ENCODE peak calls at places on chromosomes 13 and 19, in nine cellular contexts. S, Y, I, W, N, A, F, Q and K are unnamed samples.

GRCh38 chr13:66558511-66558910 is 671.6 kb downstream of the PCDH9 start:
- DNase-seq in S (no peak), Y (no peak), I (no peak), W (no peak), N (no peak), A (no peak), F (no peak), Q (no peak), K (peak; percentile 13)

GRCh38 chr13:26469602-26470001 is 87.9 kb upstream of the WASF3 start:
- DNase-seq in S (peak; percentile 91), Y (peak; percentile 34), I (no peak), W (no peak), N (no peak), A (no peak), F (no peak), Q (no peak), K (no peak)

GRCh38 chr13:79988573-79988972 is 352.4 kb downstream of the SPRY2 start:
- DNase-seq in S (no peak), Y (no peak), I (no peak), W (peak; percentile 70), N (peak; percentile 19), A (no peak), F (no peak), Q (peak; percentile 82), K (no peak)

GRCh38 chr19:15265214-15265613 is 33.0 kb upstream of the EPHX3 start:
- DNase-seq in S (no peak), Y (no peak), I (no peak), W (no peak), N (no peak), A (no peak), F (no peak), Q (no peak), K (no peak)

GRCh38 chr19:1240925-1241324 is 626 bp upstream of the ATP5F1D start:
- DNase-seq in S (no peak), Y (no peak), I (no peak), W (no peak), N (no peak), A (no peak), F (no peak), Q (no peak), K (peak; percentile 24)

GRCh38 chr13:50714886-50715285 is 128.6 kb downstream of the DLEU7 start:
- DNase-seq in S (no peak), Y (no peak), I (no peak), W (no peak), N (no peak), A (no peak), F (no peak), Q (no peak), K (no peak)

GRCh38 chr13:58712191-58712590 is 1080.6 kb downstream of the PCDH17 start:
- DNase-seq in S (peak; percentile 40), Y (no peak), I (peak; percentile 27), W (no peak), N (no peak), A (no peak), F (no peak), Q (no peak), K (peak; percentile 50)

GRCh38 chr19:15475169-15475568 is 4.1 kb downstream of the PGLYRP2 start:
- DNase-seq in S (no peak), Y (no peak), I (no peak), W (no peak), N (no peak), A (no peak), F (no peak), Q (no peak), K (no peak)

GRCh38 chr19:49502866-49503581 is 6.8 kb downstream of the RPS11 start:
- DNase-seq in S (peak; percentile 64), Y (peak; percentile 78), I (no peak), W (peak; percentile 95), N (peak; percentile 64), A (no peak), F (peak; percentile 76), Q (peak; percentile 79), K (peak; percentile 77)

GRCh38 chr13:98541211-98541610 is 35.7 kb downstream of the STK24 start:
- DNase-seq in S (no peak), Y (no peak), I (no peak), W (no peak), N (no peak), A (no peak), F (no peak), Q (no peak), K (no peak)

GRCh38 chr19:6100284-6100915 is 9.9 kb downstream of the RFX2 start:
- DNase-seq in S (no peak), Y (no peak), I (no peak), W (no peak), N (no peak), A (peak; percentile 25), F (peak; percentile 46), Q (no peak), K (peak; percentile 34)

GRCh38 chr13:110106726-110107125 is 200.2 kb downstream of the COL4A1 start:
- DNase-seq in S (no peak), Y (no peak), I (no peak), W (peak; percentile 55), N (no peak), A (no peak), F (no peak), Q (no peak), K (no peak)

GRCh38 chr19:20244356-20244755 is 77.3 kb downstream of the ZNF486 start:
- DNase-seq in S (no peak), Y (no peak), I (no peak), W (no peak), N (no peak), A (no peak), F (no peak), Q (no peak), K (no peak)

GRCh38 chr19:16588089-16588823 is 16.0 kb upstream of the SLC35E1 start:
- DNase-seq in S (no peak), Y (peak; percentile 27), I (no peak), W (peak; percentile 39), N (peak; percentile 34), A (peak; percentile 91), F (peak; percentile 92), Q (no peak), K (peak; percentile 76)